ENCODE peak calls at places on chromosomes 12 and 14, in six cellular contexts. R is foreskin fibroblast, F is choroid plexus epithelial cell, T is bronchial epithelial cell, O is HFF-Myc, L is esophagus squamous epithelium. E is an unnamed sample.

GRCh38 chr12:57342207-57342691 is 88.6 kb downstream of the R3HDM2 start:
- DNase-seq in R (peak; percentile 2), F (peak; percentile 75), T (no peak), O (no peak), L (no peak), E (no peak)

GRCh38 chr14:77265561-77266335 is 5.3 kb downstream of the NGB start:
- DNase-seq in R (no peak), F (no peak), T (no peak), O (no peak), L (no peak), E (no peak)

GRCh38 chr12:88052686-88053085 is 23.5 kb upstream of the C12orf50 start:
- DNase-seq in R (peak; percentile 31), F (peak; percentile 78), T (peak; percentile 41), O (no peak), L (no peak), E (no peak)

GRCh38 chr14:89910706-89911017 is 43.9 kb downstream of the EFCAB11 start:
- DNase-seq in R (no peak), F (no peak), T (no peak), O (no peak), L (no peak), E (no peak)

GRCh38 chr12:23950011-23950774 is 723 bp upstream of the SOX5 start:
- DNase-seq in R (no peak), F (peak; percentile 26), T (peak; percentile 13), O (no peak), L (no peak), E (no peak)

GRCh38 chr14:101714394-101714793 is 47.1 kb upstream of the PPP2R5C start:
- DNase-seq in R (no peak), F (no peak), T (no peak), O (no peak), L (no peak), E (no peak)

GRCh38 chr12:53618340-53618739 is 7.8 kb downstream of the ATF7 start:
- DNase-seq in R (no peak), F (no peak), T (no peak), O (no peak), L (no peak), E (no peak)

GRCh38 chr12:97921957-97922722 is 459.5 kb downstream of the RMST start:
- DNase-seq in R (peak; percentile 59), F (peak; percentile 11), T (peak; percentile 80), O (peak; percentile 74), L (no peak), E (peak; percentile 90)

GRCh38 chr14:105591052-105591451 is 64.7 kb downstream of the TMEM121 start:
- DNase-seq in R (no peak), F (no peak), T (no peak), O (no peak), L (no peak), E (no peak)

GRCh38 chr14:33343016-33343415 is 404.3 kb downstream of the NPAS3 start:
- DNase-seq in R (no peak), F (peak; percentile 55), T (peak; percentile 3), O (no peak), L (no peak), E (peak; percentile 29)

GRCh38 chr14:102510616-102511520 is 1.3 kb upstream of the ANKRD9 start:
- DNase-seq in R (no peak), F (no peak), T (peak; percentile 35), O (no peak), L (no peak), E (no peak)

DNA sequence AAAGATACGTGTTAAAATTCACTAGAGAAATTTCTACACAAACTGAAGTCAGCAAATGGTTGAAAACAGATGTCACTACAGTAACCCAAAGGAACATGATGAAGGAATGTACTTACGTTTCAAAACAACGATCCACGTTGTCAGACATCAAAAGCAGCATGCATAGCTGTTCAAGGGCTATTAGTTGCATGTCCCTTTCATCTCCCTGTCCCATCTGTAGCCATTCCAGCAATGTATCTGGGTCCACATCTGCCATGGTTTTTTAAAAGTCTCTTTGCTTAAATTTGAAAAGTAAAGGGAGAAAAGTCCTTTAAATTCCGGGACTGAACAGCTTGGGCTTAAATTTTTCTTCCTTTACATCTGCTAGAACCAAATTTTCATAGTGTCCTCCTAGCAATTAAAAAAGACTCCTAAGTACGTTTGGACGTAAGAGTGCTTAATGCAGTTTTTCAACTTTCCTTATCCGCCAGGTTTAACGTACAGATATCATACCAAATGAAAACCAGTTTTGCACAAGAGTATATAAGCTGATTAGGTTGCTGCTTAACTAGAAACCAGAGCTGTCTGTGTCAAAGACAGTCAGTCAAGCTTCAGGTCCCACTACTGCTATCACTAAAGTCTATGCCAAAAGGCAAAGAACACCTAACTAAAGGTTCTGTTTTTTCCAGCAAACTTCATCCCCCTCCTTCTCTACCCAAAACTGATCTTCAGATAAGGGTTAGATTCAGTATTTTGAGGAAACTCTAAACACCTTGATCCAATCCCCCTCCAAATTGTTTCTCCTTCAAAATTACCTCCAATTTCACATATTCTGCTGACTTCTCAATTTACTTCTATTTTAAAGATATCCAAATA is 1.7 kb downstream of the HECTD1 start:
- DNase-seq in R (peak; percentile 56), F (peak; percentile 87), T (peak; percentile 33), O (no peak), L (no peak), E (no peak)
- TF ChIP-seq CTCF in R (no peak), F (no peak), T (no peak), O (no peak), L (no peak), E (no peak)

DNA sequence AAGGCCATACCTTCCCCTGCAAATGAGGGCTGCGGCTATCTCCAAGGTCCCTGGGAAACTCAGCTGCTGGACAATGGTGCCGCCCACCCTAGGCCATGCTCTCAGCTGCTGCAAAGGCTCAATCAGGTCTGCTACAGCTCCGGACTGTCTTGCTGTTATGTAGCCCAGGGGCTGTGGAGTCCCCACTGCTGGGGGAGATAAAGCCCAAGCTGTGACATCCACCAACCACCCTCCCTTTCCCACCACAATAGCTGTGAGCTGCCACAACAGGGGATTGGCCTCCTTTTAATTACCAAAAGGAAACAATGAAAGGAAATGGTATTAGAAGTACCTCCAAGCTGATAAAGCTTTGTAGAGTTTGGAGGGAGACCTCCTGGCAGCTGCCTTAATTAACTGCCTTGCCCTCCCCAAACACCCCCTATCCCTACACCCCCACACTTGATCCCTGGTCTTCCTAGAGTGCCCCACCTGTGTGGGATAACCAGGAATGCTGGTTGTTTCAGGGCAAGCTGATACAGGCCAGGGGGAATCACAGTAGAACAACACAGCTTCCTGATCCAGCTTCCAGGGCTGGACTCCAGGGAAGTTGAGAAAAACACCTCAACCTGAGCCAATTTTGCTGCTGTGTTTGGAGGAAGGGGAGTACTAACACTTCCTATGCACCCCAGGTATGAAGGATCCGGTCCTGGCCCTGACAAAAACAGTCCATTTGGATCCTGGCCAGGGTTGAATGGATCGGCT is at the start of gene VWF:
- DNase-seq in R (no peak), F (no peak), T (peak; percentile 62), O (no peak), L (no peak), E (no peak)
- H3K4me3 ChIP-seq in R (no peak within 1 kb of the TSS), F (no peak within 1 kb of the TSS), T (no peak within 1 kb of the TSS), O (no peak within 1 kb of the TSS), L (peak within 1 kb of the TSS; percentile 35), E (no peak within 1 kb of the TSS)

GRCh38 chr12:102939670-102940222 is 17.7 kb upstream of the ASCL1 start:
- DNase-seq in R (no peak), F (no peak), T (no peak), O (no peak), L (no peak), E (no peak)
- TF ChIP-seq CTCF in R (no peak), F (no peak), T (no peak), O (no peak), L (no peak), E (no peak)

GRCh38 chr12:95470300-95470699 is 3.7 kb upstream of the METAP2 start:
- DNase-seq in R (no peak), F (no peak), T (peak; percentile 39), O (no peak), L (no peak), E (no peak)

GRCh38 chr12:95473440-95473946 is 459 bp upstream of the METAP2 start:
- DNase-seq in R (peak; percentile 22), F (no peak), T (peak; percentile 59), O (no peak), L (no peak), E (peak; percentile 6)

DNA sequence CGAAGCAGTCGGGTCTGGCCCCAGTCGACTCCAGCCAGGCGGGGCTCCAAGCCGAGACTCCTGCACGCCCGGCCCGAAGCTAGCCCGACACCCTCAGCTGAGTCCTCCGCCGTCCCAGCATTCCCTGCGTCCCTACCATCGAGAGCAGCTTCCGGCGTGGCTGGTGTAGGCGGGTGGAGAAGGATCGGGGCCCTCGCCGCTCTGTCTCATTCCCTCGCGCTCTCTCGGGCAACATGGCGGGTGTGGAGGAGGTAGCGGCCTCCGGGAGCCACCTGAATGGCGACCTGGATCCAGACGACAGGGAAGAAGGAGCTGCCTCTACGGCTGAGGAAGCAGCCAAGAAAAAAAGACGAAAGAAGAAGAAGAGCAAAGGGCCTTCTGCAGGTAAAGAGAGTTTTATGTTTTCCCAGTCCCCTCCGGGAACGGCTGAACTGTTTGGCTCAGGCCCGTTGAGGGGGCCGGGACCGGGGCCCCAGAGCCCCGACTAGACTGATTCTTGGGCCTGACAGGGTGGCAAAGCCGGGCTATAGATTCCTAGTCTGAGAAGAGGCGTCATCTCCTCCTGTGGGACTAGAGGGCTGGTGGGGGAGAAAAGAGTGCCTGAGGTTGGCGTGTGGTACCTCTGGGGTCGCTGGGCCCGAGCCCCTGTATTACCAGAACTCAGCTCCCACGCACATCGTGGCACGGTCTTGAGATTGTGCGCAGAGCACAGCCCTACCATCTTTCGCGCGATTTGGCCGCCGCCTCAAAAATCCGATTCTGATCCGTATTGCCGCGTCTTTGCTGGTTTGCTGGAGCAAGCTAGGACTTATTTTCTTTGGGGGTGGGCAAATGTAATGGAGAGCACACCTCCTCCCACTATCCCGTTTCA is at the start of gene METAP2:
- DNase-seq in R (peak; percentile 97), F (peak; percentile 98), T (peak; percentile 90), O (peak; percentile 85), L (peak; percentile 75), E (peak; percentile 92)
- H3K4me3 ChIP-seq in R (peak within 1 kb of the TSS; percentile 90), F (peak within 1 kb of the TSS; percentile 93), T (peak within 1 kb of the TSS; percentile 94), O (peak within 1 kb of the TSS; percentile 98), L (peak within 1 kb of the TSS; percentile 68), E (peak within 1 kb of the TSS; percentile 56)

DNA sequence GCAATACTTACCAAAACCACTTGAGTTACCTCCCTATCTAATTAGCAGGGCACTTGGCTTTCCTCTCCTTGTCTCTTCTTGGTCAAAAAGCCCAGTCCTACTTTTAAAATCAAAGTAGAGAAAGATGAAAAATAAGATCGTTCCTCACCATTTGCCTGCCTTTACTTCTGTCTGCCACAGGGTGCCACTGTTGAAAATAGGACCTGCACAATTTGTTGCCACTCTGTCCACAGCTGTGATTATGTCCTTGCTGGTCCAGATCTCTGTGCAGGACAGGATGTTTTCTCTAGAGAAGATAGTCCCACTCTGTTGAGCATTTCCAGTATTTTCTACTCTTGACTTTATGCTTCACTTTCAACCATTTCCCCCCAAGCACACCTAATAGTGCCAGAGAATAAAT is 179.9 kb downstream of the PDZRN4 start:
- DNase-seq in R (no peak), F (peak; percentile 14), T (peak; percentile 3), O (no peak), L (no peak), E (no peak)
- TF ChIP-seq CTCF in R (peak; percentile 26), F (peak; percentile 46), T (peak; percentile 36), O (peak; percentile 35), L (no peak), E (peak; percentile 14)

DNA sequence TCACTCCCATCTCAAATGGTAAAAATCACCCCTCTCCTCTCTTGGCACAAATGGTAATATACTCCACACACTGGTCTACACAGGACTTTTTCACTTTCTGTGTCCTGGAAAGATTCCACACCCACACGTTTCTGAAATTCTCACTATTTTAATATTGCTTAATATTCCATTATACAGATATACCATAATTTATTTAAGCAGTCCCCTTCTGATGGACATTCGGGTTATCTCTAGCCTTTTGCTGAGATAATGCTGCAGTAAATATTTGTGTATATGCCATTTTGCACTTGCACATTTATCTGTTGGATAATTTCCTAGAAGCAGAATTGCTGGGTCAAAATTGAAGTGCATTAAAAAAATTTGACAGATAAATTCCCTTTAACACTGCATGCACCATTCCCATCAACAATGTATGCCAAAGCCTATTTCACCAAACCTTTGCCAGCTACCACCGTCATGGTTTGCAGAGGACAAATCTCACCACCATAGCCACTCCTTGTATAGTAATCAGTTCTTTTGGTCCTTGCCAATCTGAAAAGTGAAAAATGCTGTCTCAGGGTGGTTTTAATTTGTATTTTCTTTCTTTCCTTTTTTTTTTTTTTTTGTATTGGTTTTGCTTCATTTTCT is 15.5 kb upstream of the COL2A1 start:
- DNase-seq in R (no peak), F (no peak), T (no peak), O (no peak), L (no peak), E (no peak)
- H3K4me3 ChIP-seq in R (no peak overlapping the region), F (no peak overlapping the region), T (no peak overlapping the region), O (no peak overlapping the region), L (no peak overlapping the region), E (no peak overlapping the region)

E was measured in astrocyte of the cerebellum.